ENCODE peak calls at places on chromosome 5, in four cellular contexts. B is germinal center, X is T-helper 9 cell, L is RCC 7860. S is an unnamed sample.

GRCh38 chr5:65823174-65823573 is 101.2 kb downstream of the NLN start:
- DNase-seq in X (no peak), L (peak; percentile 55), B (no peak), S (no peak)

GRCh38 chr5:113233606-113234005 is 201.2 kb downstream of the TSSK1B start:
- DNase-seq in B (no peak), X (no peak), L (no peak), S (no peak)

GRCh38 chr5:157860898-157861894 is 2.3 kb upstream of the CLINT1 start:
- DNase-seq in L (no peak), X (no peak), B (peak; percentile 72), S (no peak)

GRCh38 chr5:88664630-88665029 is 218.4 kb downstream of the MEF2C start:
- DNase-seq in X (no peak), L (no peak), B (no peak), S (no peak)

GRCh38 chr5:102545175-102545574 is 46.4 kb upstream of the SLCO6A1 start:
- DNase-seq in X (no peak), L (no peak), B (no peak), S (peak; percentile 24)

GRCh38 chr5:45847877-45848276 is 151.7 kb upstream of the HCN1 start:
- DNase-seq in X (no peak), B (no peak), L (no peak), S (no peak)

GRCh38 chr5:59893436-59894227 is at the start of gene PDE4D:
- DNase-seq in B (no peak), L (no peak), X (no peak), S (no peak)

GRCh38 chr5:157252741-157253465 is 13.0 kb upstream of the CYFIP2 start:
- DNase-seq in B (peak; percentile 16), X (peak; percentile 42), L (peak; percentile 9), S (no peak)

GRCh38 chr5:123776761-123777160 is 264.8 kb downstream of the CSNK1G3 start:
- DNase-seq in B (no peak), X (no peak), L (peak; percentile 49), S (no peak)

GRCh38 chr5:113608113-113608551 is 94.6 kb downstream of the YTHDC2 start:
- DNase-seq in X (no peak), B (no peak), L (no peak), S (peak; percentile 12)

GRCh38 chr5:178240772-178241171 is 8.2 kb upstream of the PHYKPL start:
- DNase-seq in X (no peak), L (no peak), B (no peak), S (no peak)

GRCh38 chr5:6703791-6704190 is 9.4 kb upstream of the TENT4A start:
- DNase-seq in X (no peak), L (no peak), B (no peak), S (no peak)

GRCh38 chr5:124411089-124411488 is 335.4 kb downstream of the ZNF608 start:
- DNase-seq in B (peak; percentile 34), L (no peak), X (no peak), S (no peak)

GRCh38 chr5:177596775-177597238 is 3.1 kb upstream of the B4GALT7 start:
- DNase-seq in L (no peak), X (no peak), B (no peak), S (no peak)

GRCh38 chr5:27217160-27217956 is 179.0 kb upstream of the CDH9 start:
- DNase-seq in L (peak; percentile 71), B (no peak), X (no peak), S (peak; percentile 44)